ENCODE peak calls at places on chromosomes 12 and 14, in six cellular contexts. J is GM23338, D is K562, Y is GM12878, X is WTC11, V is H1. A is an unnamed sample.

GRCh38 chr12:29309320-29309902 is 71.6 kb downstream of the ERGIC2 start:
- DNase-seq in Y (no peak), X (no peak), V (no peak), D (peak), J (peak), A (no peak)

GRCh38 chr14:24734917-24735500 is 101.0 kb upstream of the GZMB start:
- DNase-seq in V (no peak), D (peak), X (peak), Y (no peak), J (peak), A (peak)

GRCh38 chr14:64510825-64511679 is 6.5 kb downstream of the ZBTB1 start:
- DNase-seq in V (peak), D (peak), J (peak), Y (no peak), X (peak), A (peak)

GRCh38 chr14:84482256-84483071 is 1047.5 kb upstream of the FLRT2 start:
- DNase-seq in V (no peak), Y (no peak), X (no peak), J (no peak), D (no peak), A (no peak)

GRCh38 chr14:74592476-74593191 is 19.4 kb downstream of the LTBP2 start:
- DNase-seq in J (no peak), Y (peak), X (no peak), V (no peak), D (no peak), A (no peak)

GRCh38 chr14:95110178-95110577 is 47.2 kb downstream of the DICER1 start:
- DNase-seq in J (no peak), D (no peak), X (no peak), V (no peak), Y (no peak), A (no peak)

GRCh38 chr12:12376636-12377448 is 20.0 kb downstream of the BORCS5 start:
- DNase-seq in X (no peak), J (peak), V (no peak), D (peak), Y (peak), A (peak)

GRCh38 chr14:58196198-58196597 is 3.8 kb upstream of the ACTR10 start:
- DNase-seq in J (no peak), X (no peak), V (no peak), Y (no peak), D (peak), A (no peak)

GRCh38 chr12:89524201-89525001 is at the start of gene GALNT4:
- DNase-seq in J (peak), Y (peak), X (peak), D (peak), V (peak), A (peak)

GRCh38 chr12:121005346-121005815 is 10.9 kb downstream of the C12orf43 start:
- DNase-seq in D (peak), V (peak), Y (no peak), X (peak), J (peak), A (peak)

GRCh38 chr12:6161124-6161882 is 36.8 kb upstream of the VWF start:
- DNase-seq in Y (no peak), D (no peak), J (no peak), X (no peak), V (no peak), A (no peak)

GRCh38 chr12:21710944-21711343 is 53.3 kb upstream of the LDHB start:
- DNase-seq in J (no peak), V (no peak), D (no peak), Y (no peak), X (no peak), A (no peak)

GRCh38 chr14:92461891-92462290 is 51.7 kb upstream of the RIN3 start:
- DNase-seq in J (no peak), Y (no peak), D (no peak), X (no peak), V (no peak), A (no peak)

GRCh38 chr12:52804029-52804428 is 8.1 kb upstream of the KRT3 start:
- DNase-seq in D (peak), V (no peak), Y (no peak), J (no peak), X (no peak), A (no peak)

GRCh38 chr12:57606016-57606311 is 1.3 kb downstream of the DTX3 start:
- DNase-seq in V (no peak), D (no peak), J (no peak), X (no peak), Y (no peak), A (no peak)

GRCh38 chr12:2895511-2895910 is 4.8 kb downstream of the TULP3 start:
- DNase-seq in Y (no peak), J (no peak), D (no peak), V (no peak), X (no peak), A (no peak)

GRCh38 chr14:90454041-90455000 is 57.5 kb downstream of the CALM1 start:
- DNase-seq in V (peak), Y (no peak), J (peak), D (peak), X (peak), A (peak)

GRCh38 chr14:63940387-63940786 is 87.6 kb downstream of the SYNE2 start:
- DNase-seq in D (no peak), X (no peak), Y (no peak), J (no peak), V (no peak), A (no peak)

GRCh38 chr12:7935773-7936581 is at the start of gene SLC2A3:
- DNase-seq in J (peak), V (peak), Y (peak), D (peak), X (peak), A (peak)

GRCh38 chr12:126784328-126784921 is 1482.5 kb upstream of the TMEM132C start:
- DNase-seq in Y (no peak), D (peak), X (peak), V (peak), J (peak), A (peak)

GRCh38 chr12:121187501-121187900 is 22.4 kb upstream of the P2RX4 start:
- DNase-seq in Y (no peak), V (no peak), X (no peak), D (no peak), J (no peak), A (no peak)

GRCh38 chr14:23299986-23300686 is 2.5 kb downstream of the PPP1R3E start:
- DNase-seq in V (no peak), D (no peak), J (no peak), X (no peak), Y (no peak), A (no peak)

GRCh38 chr12:93403988-93404803 is 26.5 kb downstream of the NUDT4 start:
- DNase-seq in D (no peak), J (no peak), Y (no peak), V (no peak), X (no peak), A (no peak)

GRCh38 chr12:114408415-114408814 is 2.5 kb upstream of the TBX5 start:
- DNase-seq in Y (no peak), X (no peak), V (no peak), D (no peak), J (no peak), A (no peak)

GRCh38 chr12:57815177-57816000 is 3.1 kb downstream of the AVIL start:
- DNase-seq in J (peak), D (peak), X (peak), V (peak), Y (no peak), A (peak)

GRCh38 chr12:15268927-15269552 is 47.8 kb upstream of the RERG start:
- DNase-seq in V (no peak), X (no peak), D (peak), J (peak), Y (no peak), A (peak)

GRCh38 chr12:15265868-15266267 is 44.7 kb upstream of the RERG start:
- DNase-seq in D (no peak), Y (no peak), X (no peak), J (no peak), V (no peak), A (no peak)
- TF ChIP-seq CREB1 in D (no peak), Y (no peak), X (no peak), J (no peak), V (no peak), A (no peak)

DNA sequence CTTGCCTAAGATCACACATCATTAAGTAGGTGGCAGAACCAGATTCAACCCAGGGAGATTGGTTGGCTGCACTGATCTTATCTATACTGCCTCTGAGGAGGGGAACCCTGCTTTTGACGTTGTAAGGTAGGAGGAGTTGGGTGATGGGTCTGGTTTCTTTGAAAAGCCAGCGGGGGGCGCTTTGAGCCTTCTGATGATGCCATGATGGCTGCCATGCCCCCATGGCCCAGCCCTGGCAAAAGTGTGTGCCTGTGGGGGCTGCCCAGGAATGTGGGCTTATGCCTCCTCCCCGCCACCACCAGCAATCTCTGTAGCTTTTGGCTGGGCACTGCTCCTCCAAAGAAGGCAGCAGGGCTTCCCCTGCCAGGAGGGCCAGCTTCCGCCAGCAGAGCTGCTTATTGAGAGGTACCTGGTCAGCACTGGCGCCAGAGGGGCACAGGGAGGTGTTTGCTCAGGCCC is 224.3 kb downstream of the SLC41A2 start:
- DNase-seq in X (peak), J (peak), V (peak), Y (no peak), D (peak), A (peak)
- TF ChIP-seq CREB1 in X (no peak), J (no peak), V (no peak), Y (no peak), D (no peak), A (no peak)

GRCh38 chr12:46983393-46983793 is 96.0 kb upstream of the PCED1B start:
- DNase-seq in Y (no peak), D (no peak), X (no peak), V (no peak), J (no peak), A (no peak)

GRCh38 chr12:46982629-46983392 is 96.6 kb upstream of the PCED1B start:
- DNase-seq in X (no peak), J (no peak), D (no peak), Y (no peak), V (no peak), A (no peak)

GRCh38 chr12:46981627-46982026 is 97.8 kb upstream of the PCED1B start:
- DNase-seq in Y (no peak), J (no peak), D (no peak), X (no peak), V (no peak), A (no peak)

GRCh38 chr12:46985816-46986215 is 93.6 kb upstream of the PCED1B start:
- DNase-seq in X (no peak), J (no peak), D (no peak), Y (no peak), V (no peak), A (no peak)

DNA sequence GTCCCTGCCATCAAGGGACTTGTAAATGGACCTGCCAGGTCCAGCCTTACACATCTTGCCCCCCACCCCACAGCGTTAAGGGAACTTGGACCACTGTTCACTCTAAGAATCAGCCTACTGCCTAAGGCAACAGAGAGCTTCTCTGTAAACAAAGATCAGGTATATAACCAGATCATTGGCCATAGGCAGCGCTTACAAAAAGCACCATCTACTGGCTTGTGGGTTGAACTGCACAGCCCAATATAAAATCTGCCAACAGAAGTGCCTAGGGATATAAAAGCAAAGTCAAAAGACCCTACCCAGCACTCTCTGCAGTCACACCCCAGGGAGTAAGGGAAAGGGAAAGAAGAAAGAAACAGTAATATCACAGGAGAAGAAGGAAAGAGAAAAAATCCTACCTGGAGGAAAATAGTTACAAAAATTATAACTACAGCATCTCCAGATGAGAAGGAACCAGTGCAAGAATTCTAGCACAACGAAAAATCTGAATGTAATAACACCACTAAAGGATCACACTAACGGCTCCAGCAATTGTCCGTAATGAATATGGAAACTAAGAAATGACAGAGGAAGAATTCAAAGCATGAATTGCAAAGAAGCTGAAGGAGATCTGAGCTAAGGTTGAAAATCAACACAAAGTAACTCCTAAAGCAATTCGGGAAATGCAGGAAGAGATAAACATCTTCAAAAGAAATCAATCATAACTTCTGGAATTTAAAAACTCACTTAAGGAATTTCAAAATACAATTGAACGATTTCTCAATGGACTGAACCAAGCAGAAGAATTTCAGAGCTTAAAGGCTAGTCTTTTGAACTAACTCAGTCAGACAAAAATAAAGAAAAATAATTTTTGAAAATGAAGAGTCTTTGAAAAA is 95.2 kb upstream of the PCED1B start:
- DNase-seq in X (peak), Y (peak), V (peak), D (peak), J (peak), A (peak)
- TF ChIP-seq CREB1 in X (no peak), Y (no peak), V (no peak), D (no peak), J (no peak), A (no peak)

DNA sequence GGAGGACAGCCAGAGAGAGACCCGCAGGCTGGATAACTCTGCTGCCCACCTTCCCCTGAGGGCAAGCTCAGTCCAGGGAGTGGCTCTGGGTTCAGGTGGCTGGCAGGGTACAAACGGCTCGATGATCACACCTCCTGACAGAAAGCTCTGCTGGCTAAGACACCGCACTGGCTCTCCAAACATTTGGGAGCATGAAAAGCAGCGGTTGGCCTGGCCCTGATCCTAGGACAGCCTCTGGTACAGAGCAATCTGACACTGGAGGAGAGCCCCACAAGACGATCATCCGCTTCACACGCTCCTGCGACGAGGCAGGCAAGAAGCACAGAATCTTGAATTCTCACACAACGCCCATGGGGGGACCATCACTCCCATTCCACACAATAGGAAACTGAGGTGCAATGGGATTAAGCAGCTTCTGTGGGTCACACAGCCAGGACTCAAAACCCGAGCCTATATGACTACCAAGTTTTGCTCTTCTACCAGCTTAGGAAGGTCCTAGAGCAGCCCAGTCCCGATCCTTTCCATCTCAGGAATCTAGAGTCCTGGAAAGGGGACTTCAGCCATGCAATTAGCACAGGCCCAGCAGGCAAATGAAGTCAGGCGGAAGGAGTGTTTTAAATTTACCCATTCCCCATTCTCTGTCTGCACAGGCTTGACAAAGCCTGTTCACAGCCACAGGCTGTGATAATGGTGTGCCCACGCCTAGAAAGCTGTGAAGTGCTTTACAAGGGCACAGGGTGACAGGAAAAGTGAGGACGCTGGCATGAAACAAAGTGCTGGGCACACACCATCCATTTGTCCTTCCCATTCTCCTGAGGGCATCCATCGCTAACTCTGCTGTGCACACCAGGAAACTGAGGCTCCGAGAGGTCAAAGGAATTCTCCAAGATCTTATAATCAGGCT is 79.2 kb downstream of the PITPNM2 start:
- DNase-seq in V (no peak), Y (no peak), D (no peak), J (no peak), X (no peak), A (no peak)
- TF ChIP-seq CREB1 in V (no peak), Y (no peak), D (no peak), J (no peak), X (no peak), A (no peak)

A was measured in HepG2.